ENCODE peak calls at places on chromosomes 16 and 17, in eight cellular contexts. F, A, Y, P, M, O, X and U are unnamed samples.

GRCh38 chr17:49821466-49821865 is 26.4 kb downstream of the TAC4 start:
- DNase-seq in F (no peak), A (no peak), Y (no peak), P (no peak), M (no peak), O (no peak), X (no peak), U (no peak)

GRCh38 chr17:6894206-6894528 is 62.6 kb upstream of the TEKT1 start:
- DNase-seq in F (no peak), A (no peak), Y (no peak), P (no peak), M (no peak), O (no peak), X (no peak), U (no peak)

GRCh38 chr16:68356249-68356918 is 45.6 kb downstream of the PRMT7 start:
- DNase-seq in F (peak), A (peak), Y (no peak), P (peak), M (no peak), O (no peak), X (no peak), U (no peak)

GRCh38 chr17:1871743-1872142 is 41.9 kb downstream of the RPA1 start:
- DNase-seq in F (no peak), A (no peak), Y (no peak), P (no peak), M (no peak), O (no peak), X (no peak), U (no peak)

GRCh38 chr17:71302721-71303549 is 817.9 kb upstream of the SOX9 start:
- DNase-seq in F (no peak), A (no peak), Y (no peak), P (peak), M (no peak), O (no peak), X (no peak), U (no peak)

GRCh38 chr17:17885029-17885351 is 48.2 kb upstream of the SREBF1 start:
- DNase-seq in F (no peak), A (no peak), Y (no peak), P (no peak), M (no peak), O (no peak), X (no peak), U (no peak)

GRCh38 chr16:25838724-25839186 is 147.0 kb downstream of the HS3ST4 start:
- DNase-seq in F (peak), A (no peak), Y (no peak), P (peak), M (peak), O (peak), X (no peak), U (peak)

GRCh38 chr17:45242015-45242414 is 19.9 kb downstream of the SPATA32 start:
- DNase-seq in F (no peak), A (no peak), Y (no peak), P (no peak), M (no peak), O (no peak), X (no peak), U (no peak)

GRCh38 chr16:87581867-87582220 is 20.5 kb upstream of the JPH3 start:
- DNase-seq in F (no peak), A (no peak), Y (no peak), P (peak), M (peak), O (peak), X (peak), U (peak)

GRCh38 chr17:62688398-62689140 is 61.1 kb downstream of the MRC2 start:
- DNase-seq in F (no peak), A (no peak), Y (no peak), P (no peak), M (no peak), O (no peak), X (no peak), U (no peak)

GRCh38 chr17:45131616-45132301 is 556 bp downstream of the PLCD3 start:
- DNase-seq in F (peak), A (peak), Y (peak), P (no peak), M (no peak), O (peak), X (peak), U (peak)

GRCh38 chr16:3762080-3762750 is 44.9 kb upstream of the TRAP1 start:
- DNase-seq in F (no peak), A (no peak), Y (no peak), P (no peak), M (no peak), O (no peak), X (no peak), U (no peak)

GRCh38 chr17:82092094-82092586 is 5.9 kb downstream of the FASN start:
- DNase-seq in F (no peak), A (no peak), Y (no peak), P (no peak), M (no peak), O (no peak), X (no peak), U (no peak)

GRCh38 chr16:86883583-86884188 is 305.3 kb downstream of the FOXL1 start:
- DNase-seq in F (no peak), A (no peak), Y (no peak), P (no peak), M (no peak), O (no peak), X (no peak), U (no peak)

GRCh38 chr17:17403899-17404576 is 72.8 kb upstream of the MED9 start:
- DNase-seq in F (peak), A (peak), Y (no peak), P (no peak), M (no peak), O (no peak), X (no peak), U (no peak)

GRCh38 chr16:58265480-58266052 is 29.3 kb downstream of the PRSS54 start:
- DNase-seq in F (no peak), A (no peak), Y (no peak), P (no peak), M (no peak), O (no peak), X (no peak), U (no peak)

GRCh38 chr17:20966869-20967268 is 75.9 kb downstream of the USP22 start:
- DNase-seq in F (no peak), A (no peak), Y (no peak), P (no peak), M (no peak), O (no peak), X (no peak), U (no peak)

GRCh38 chr16:12120982-12121652 is 144.6 kb downstream of the SNX29 start:
- DNase-seq in F (no peak), A (no peak), Y (no peak), P (no peak), M (no peak), O (no peak), X (no peak), U (no peak)

GRCh38 chr16:50265260-50265659 is 1.1 kb upstream of the ADCY7 start:
- DNase-seq in F (peak), A (no peak), Y (no peak), P (peak), M (no peak), O (peak), X (peak), U (no peak)

GRCh38 chr17:67256075-67256732 is 11.2 kb upstream of the HELZ start:
- DNase-seq in F (no peak), A (no peak), Y (no peak), P (no peak), M (no peak), O (no peak), X (no peak), U (no peak)

GRCh38 chr16:87543436-87544191 is 50.8 kb upstream of the ZCCHC14 start:
- DNase-seq in F (peak), A (no peak), Y (no peak), P (no peak), M (no peak), O (no peak), X (peak), U (no peak)

GRCh38 chr16:12538667-12539081 is 265.0 kb downstream of the CPPED1 start:
- DNase-seq in F (no peak), A (no peak), Y (no peak), P (no peak), M (no peak), O (no peak), X (no peak), U (no peak)

GRCh38 chr17:35447494-35447893 is 1.1 kb downstream of the SLFN13 start:
- DNase-seq in F (no peak), A (no peak), Y (no peak), P (no peak), M (no peak), O (no peak), X (no peak), U (no peak)

GRCh38 chr17:78497115-78497540 is 80.1 kb downstream of the DNAH17 start:
- DNase-seq in F (peak), A (peak), Y (no peak), P (peak), M (peak), O (peak), X (peak), U (peak)

GRCh38 chr16:83356266-83356665 is 451.5 kb upstream of the HSBP1 start:
- DNase-seq in F (peak), A (no peak), Y (no peak), P (peak), M (peak), O (peak), X (no peak), U (peak)

GRCh38 chr17:14197582-14197981 is 39.1 kb downstream of the CDRT15 start:
- DNase-seq in F (no peak), A (peak), Y (no peak), P (no peak), M (no peak), O (no peak), X (no peak), U (no peak)

GRCh38 chr17:76506408-76507328 is 5.4 kb upstream of the RHBDF2 start:
- DNase-seq in F (peak), A (peak), Y (peak), P (peak), M (no peak), O (peak), X (peak), U (peak)

GRCh38 chr16:1788708-1789100 is 4.8 kb downstream of the IGFALS start:
- DNase-seq in F (no peak), A (no peak), Y (peak), P (no peak), M (no peak), O (peak), X (peak), U (no peak)

GRCh38 chr16:10965440-10966039 is 21.2 kb downstream of the CLEC16A start:
- DNase-seq in F (no peak), A (no peak), Y (no peak), P (no peak), M (no peak), O (no peak), X (no peak), U (no peak)

GRCh38 chr16:58366247-58367031 is 25.8 kb upstream of the GINS3 start:
- DNase-seq in F (no peak), A (no peak), Y (no peak), P (peak), M (no peak), O (peak), X (no peak), U (peak)

GRCh38 chr16:84841787-84842300 is 22.1 kb downstream of the CRISPLD2 start:
- DNase-seq in F (no peak), A (no peak), Y (no peak), P (no peak), M (no peak), O (peak), X (no peak), U (no peak)

GRCh38 chr16:78421244-78421661 is 321.8 kb downstream of the WWOX start:
- DNase-seq in F (no peak), A (no peak), Y (no peak), P (no peak), M (no peak), O (no peak), X (no peak), U (no peak)

GRCh38 chr16:27428035-27428785 is 26.2 kb downstream of the IL21R start:
- DNase-seq in F (peak), A (no peak), Y (no peak), P (no peak), M (no peak), O (no peak), X (no peak), U (peak)

GRCh38 chr17:8832711-8833352 is 33.7 kb upstream of the MFSD6L start:
- DNase-seq in F (no peak), A (peak), Y (no peak), P (no peak), M (no peak), O (peak), X (no peak), U (no peak)

GRCh38 chr17:57210224-57210553 is 46.1 kb upstream of the MSI2 start:
- DNase-seq in F (no peak), A (no peak), Y (no peak), P (peak), M (no peak), O (no peak), X (no peak), U (peak)

GRCh38 chr16:4693956-4694663 is 748 bp downstream of the NUDT16L1 start:
- DNase-seq in F (no peak), A (peak), Y (no peak), P (no peak), M (peak), O (peak), X (peak), U (peak)

GRCh38 chr17:42617956-42618431 is 8.5 kb downstream of the TUBG1 start:
- DNase-seq in F (no peak), A (no peak), Y (no peak), P (no peak), M (no peak), O (no peak), X (no peak), U (no peak)

GRCh38 chr17:8725881-8726280 is 18.8 kb downstream of the CCDC42 start:
- DNase-seq in F (no peak), A (no peak), Y (no peak), P (no peak), M (no peak), O (no peak), X (no peak), U (no peak)

GRCh38 chr17:82647593-82648164 is 565 bp downstream of the WDR45B start:
- DNase-seq in F (no peak), A (peak), Y (no peak), P (no peak), M (no peak), O (peak), X (no peak), U (no peak)

GRCh38 chr17:36652716-36653115 is 51.3 kb downstream of the MRM1 start:
- DNase-seq in F (no peak), A (no peak), Y (no peak), P (no peak), M (no peak), O (peak), X (no peak), U (peak)